ENCODE peak calls at places on chromosome 1, in four cellular contexts. Y is IMR-90, E is uterus, K is lung. A is an unnamed sample. For H3K4me1, the result is how much of the 10 kb centered on the place peaks cover.

GRCh38 chr1:150516050-150516591 is 569 bp downstream of the FALEC start:
- DNase-seq in Y (no peak), K (no peak), E (peak), A (no peak)

GRCh38 chr1:65512383-65512782 is 91.9 kb downstream of the LEPR start:
- DNase-seq in K (no peak), Y (no peak), E (no peak), A (no peak)

GRCh38 chr1:183058835-183059234 is 35.6 kb downstream of the LAMC1 start:
- DNase-seq in Y (peak), K (no peak), E (no peak), A (no peak)

GRCh38 chr1:236916131-236916800 is 88.0 kb downstream of the MT1HL1 start:
- DNase-seq in Y (no peak), E (no peak), K (no peak), A (no peak)

GRCh38 chr1:64296459-64296858 is 93.0 kb downstream of the UBE2U start:
- DNase-seq in Y (no peak), K (no peak), E (no peak), A (no peak)

GRCh38 chr1:152451254-152451653 is 37.2 kb upstream of the CRNN start:
- DNase-seq in E (no peak), Y (no peak), K (no peak), A (no peak)

GRCh38 chr1:39196244-39197215 is 8.0 kb upstream of the MACF1 start:
- DNase-seq in Y (peak), K (no peak), E (no peak), A (no peak)

GRCh38 chr1:116826818-116827606 is 72.8 kb downstream of the CD2 start:
- DNase-seq in K (no peak), E (no peak), Y (peak), A (no peak)

GRCh38 chr1:107327446-107327845 is 186.6 kb downstream of the NTNG1 start:
- DNase-seq in K (no peak), E (no peak), Y (no peak), A (no peak)

GRCh38 chr1:213057264-213058059 is 6.4 kb downstream of the RPS6KC1 start:
- DNase-seq in E (no peak), Y (no peak), K (no peak), A (no peak)

GRCh38 chr1:119974013-119974412 is 77.7 kb upstream of the ADAM30 start:
- DNase-seq in E (no peak), Y (no peak), K (no peak), A (no peak)

GRCh38 chr1:206635983-206636354 is 633 bp downstream of the DYRK3 start:
- DNase-seq in K (no peak), Y (no peak), E (no peak), A (no peak)
- H3K4me1 ChIP-seq in K (under half), Y (under half), E (under half), A (under half)

GRCh38 chr1:11800756-11801433 is 4.9 kb downstream of the MTHFR start:
- DNase-seq in E (no peak), K (no peak), Y (no peak), A (no peak)

GRCh38 chr1:11805454-11806306 is at the start of the genes CLCN6 and MTHFR:
- DNase-seq in Y (peak), K (peak), E (peak), A (peak)

GRCh38 chr1:11804666-11805453 is 904 bp downstream of the MTHFR start:
- DNase-seq in E (peak), K (peak), Y (peak), A (no peak)

GRCh38 chr1:11802616-11802972 is 3.2 kb downstream of the MTHFR start:
- DNase-seq in E (no peak), Y (peak), K (no peak), A (no peak)

DNA sequence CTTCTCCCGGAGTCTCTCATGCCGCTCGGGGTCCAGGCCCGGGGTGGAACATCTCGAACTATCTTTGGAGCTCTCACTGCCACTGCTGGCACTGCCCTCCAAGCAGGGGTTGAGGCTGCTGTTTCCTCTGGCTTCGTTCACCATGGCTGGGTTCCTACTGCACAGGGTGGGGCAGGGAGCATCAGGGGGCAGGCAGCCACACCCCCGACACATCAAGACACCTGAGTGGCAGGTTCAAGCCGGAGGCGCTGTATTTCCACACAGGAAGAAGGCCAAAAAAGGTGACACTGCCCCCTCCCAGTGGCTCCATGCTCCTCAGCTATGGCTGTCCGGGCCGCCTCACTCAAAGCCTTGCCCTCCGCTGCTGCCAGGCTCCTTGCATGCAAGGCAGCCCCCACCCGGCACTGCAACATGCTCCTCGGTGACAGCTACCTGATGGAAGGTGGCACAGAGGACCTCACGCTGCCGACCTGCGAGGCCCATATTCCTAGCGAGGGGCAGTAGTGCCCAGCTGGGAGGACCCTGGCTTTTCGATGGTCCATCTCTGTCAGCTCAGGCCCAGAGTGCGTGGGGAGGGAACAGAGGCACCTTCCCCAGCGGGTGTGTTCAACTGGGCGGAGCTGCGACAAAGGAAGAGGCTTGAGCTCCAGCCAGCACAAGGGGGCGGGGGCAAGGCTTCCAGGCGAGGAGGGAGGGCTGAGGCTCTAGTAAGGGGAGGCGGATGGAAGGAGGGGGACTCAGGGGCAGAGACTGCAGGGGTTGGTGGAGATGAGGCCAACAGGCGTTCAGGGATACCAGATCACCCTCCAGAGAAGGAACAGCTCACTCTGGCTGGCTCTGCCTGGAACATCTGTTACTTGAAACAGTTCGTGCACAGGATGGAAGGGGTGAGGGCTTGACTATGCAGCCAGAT is 2.5 kb downstream of the MTHFR start:
- DNase-seq in K (peak), Y (peak), E (peak), A (peak)
- H3K4me1 ChIP-seq in K (under half), Y (under half), E (under half), A (under half)

DNA sequence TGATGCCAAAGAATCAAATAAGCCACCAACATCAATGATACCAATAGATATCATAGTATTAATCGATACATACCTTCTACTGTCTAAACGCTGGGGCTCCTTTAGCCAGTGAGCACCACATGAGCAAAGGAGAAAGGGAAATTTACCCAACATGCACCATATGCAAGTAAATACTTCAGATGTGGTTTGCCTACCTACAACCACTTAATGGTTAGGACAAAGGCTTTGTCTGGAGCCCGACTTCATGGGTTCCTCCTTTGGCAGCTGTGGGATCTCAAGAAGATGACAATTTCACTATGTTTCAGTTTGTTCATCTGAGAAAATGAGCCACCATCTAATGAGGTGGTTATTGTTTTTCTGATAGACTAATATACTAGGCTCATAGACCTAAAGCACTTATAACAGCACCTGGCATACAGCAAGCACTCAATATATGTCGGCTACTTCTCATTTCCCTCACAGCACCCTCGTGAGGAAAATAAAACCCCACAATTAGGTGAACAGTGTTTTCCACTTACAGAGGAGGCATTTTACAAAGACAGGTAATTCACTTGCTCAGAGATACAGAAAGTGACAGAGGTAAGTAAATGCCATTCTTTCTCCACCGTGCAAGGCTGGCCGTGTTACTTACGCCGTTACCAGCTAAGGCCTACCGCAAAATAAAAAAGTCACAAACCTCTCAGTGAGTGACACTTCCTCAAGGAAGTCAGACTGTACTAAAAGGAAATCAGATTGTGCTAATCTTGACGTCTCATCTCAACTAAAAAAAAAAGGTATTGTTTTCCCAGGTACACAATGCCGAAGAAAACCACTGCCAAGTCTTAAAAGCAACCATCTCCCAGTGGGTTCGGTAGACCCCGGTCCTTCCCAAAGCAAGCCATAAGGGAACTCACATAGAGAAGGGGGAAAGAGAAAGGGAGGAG is 1.6 kb downstream of the TTC13 start:
- DNase-seq in Y (no peak), K (no peak), E (no peak), A (no peak)
- H3K4me1 ChIP-seq in Y (under half), K (under half), E (under half), A (under half)

DNA sequence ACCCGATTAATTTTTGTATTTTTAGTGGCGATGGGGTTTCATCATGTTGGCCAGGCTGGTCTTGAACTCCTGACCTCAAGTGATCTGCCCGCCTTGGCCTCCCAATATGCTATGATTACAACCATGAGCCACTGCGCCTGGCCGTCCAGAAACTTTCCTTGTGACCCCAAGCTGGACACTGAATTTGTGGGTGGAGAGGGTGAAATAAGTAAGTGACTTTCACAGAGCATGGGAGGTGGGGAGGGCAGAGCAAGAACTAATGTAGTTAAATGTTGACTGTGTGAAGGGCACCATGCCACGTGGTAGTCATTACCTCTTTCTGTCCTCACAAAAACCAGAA is 2.7 kb upstream of the UTP11 start:
- DNase-seq in Y (no peak), K (no peak), E (no peak), A (no peak)
- H3K4me1 ChIP-seq in Y (under half), K (under half), E (under half), A (under half)

DNA sequence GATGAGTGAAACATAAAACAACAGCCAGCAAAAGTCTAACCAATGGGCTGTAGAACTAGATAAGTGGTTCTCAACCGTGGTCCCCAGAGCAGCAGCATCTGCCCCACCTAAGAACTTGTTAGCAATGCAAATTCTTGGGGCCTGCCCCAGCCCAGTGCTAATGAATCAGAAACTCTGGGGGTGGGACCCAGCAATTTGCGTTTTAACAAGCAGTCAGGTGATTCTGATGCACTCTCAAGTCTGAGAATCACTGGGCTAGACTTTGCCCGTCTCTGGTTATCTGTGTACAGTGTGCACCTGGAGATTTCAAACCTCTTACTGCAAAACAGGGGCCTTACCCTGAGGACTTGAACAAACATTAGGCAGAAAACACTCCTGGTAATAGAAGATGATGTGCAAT is 66.5 kb downstream of the PLXNA2 start:
- DNase-seq in E (no peak), K (peak), Y (no peak), A (no peak)
- H3K4me1 ChIP-seq in E (under half), K (under half), Y (under half), A (under half)